ENCODE peak calls at places on chromosomes 11 and 22, in five cellular contexts. E is PC-3, Q is small intestine, M is A549, B is neuronal stem cell. V is an unnamed sample.

GRCh38 chr11:38456371-38456770 is 1858.3 kb upstream of the RAG2 start:
- DNase-seq in B (no peak), Q (no peak), M (no peak), E (peak; percentile 72), V (no peak)

GRCh38 chr11:35545604-35546003 is 20.2 kb upstream of the PAMR1 start:
- DNase-seq in B (no peak), E (no peak), Q (no peak), M (no peak), V (no peak)

GRCh38 chr22:27578937-27579617 is 222.5 kb downstream of the MN1 start:
- DNase-seq in E (no peak), B (no peak), Q (no peak), M (no peak), V (no peak)

GRCh38 chr22:26797910-26798309 is 140.5 kb downstream of the MIAT start:
- DNase-seq in B (no peak), E (no peak), M (peak; percentile 13), Q (no peak), V (no peak)

GRCh38 chr22:31075961-31076360 is 5.2 kb upstream of the SMTN start:
- DNase-seq in B (no peak), E (no peak), M (no peak), Q (no peak), V (no peak)

GRCh38 chr11:77055056-77055680 is 11.6 kb upstream of the CAPN5 start:
- DNase-seq in Q (no peak), B (no peak), E (no peak), M (no peak), V (no peak)

GRCh38 chr11:64963072-64963631 is 8.8 kb downstream of the MAJIN start:
- DNase-seq in Q (no peak), B (no peak), M (no peak), E (no peak), V (no peak)

GRCh38 chr11:8138526-8138925 is 30.3 kb downstream of the RIC3 start:
- DNase-seq in Q (no peak), E (no peak), B (no peak), M (no peak), V (no peak)

GRCh38 chr11:77038825-77039326 is 4.7 kb downstream of the B3GNT6 start:
- DNase-seq in Q (no peak), E (peak; percentile 35), M (no peak), B (no peak), V (no peak)

GRCh38 chr11:76510060-76511047 is 65.5 kb downstream of the EMSY start:
- DNase-seq in Q (no peak), M (no peak), B (no peak), E (no peak), V (no peak)

GRCh38 chr11:44950036-44950624 is 553 bp downstream of the TP53I11 start:
- DNase-seq in M (no peak), E (no peak), B (peak; percentile 62), Q (no peak), V (peak; percentile 57)

GRCh38 chr22:38203090-38203810 is 1.5 kb downstream of the MAFF start:
- DNase-seq in M (no peak), Q (peak; percentile 78), E (peak; percentile 60), B (no peak), V (peak; percentile 76)

GRCh38 chr11:112315057-112315720 is 54.5 kb upstream of the PLET1 start:
- DNase-seq in Q (no peak), E (no peak), B (no peak), M (no peak), V (no peak)

GRCh38 chr11:69442012-69442806 is 39.3 kb upstream of the LINC01488 start:
- DNase-seq in Q (no peak), E (peak; percentile 94), M (no peak), B (no peak), V (peak; percentile 31)

GRCh38 chr22:36238348-36239149 is 778 bp downstream of the APOL2 start:
- DNase-seq in E (no peak), B (no peak), M (no peak), Q (peak; percentile 53), V (peak; percentile 67)

GRCh38 chr22:36236338-36237319 is 2.7 kb downstream of the APOL2 start:
- DNase-seq in E (no peak), B (no peak), Q (peak; percentile 26), M (no peak), V (peak; percentile 44)

GRCh38 chr22:36239150-36239400 is 252 bp downstream of the APOL2 start:
- DNase-seq in Q (no peak), B (no peak), E (no peak), M (peak; percentile 5), V (no peak)

GRCh38 chr22:36239401-36240171 is at the start of gene APOL2:
- DNase-seq in B (peak; percentile 40), Q (peak; percentile 97), M (peak; percentile 82), E (peak; percentile 88), V (peak; percentile 91)

DNA sequence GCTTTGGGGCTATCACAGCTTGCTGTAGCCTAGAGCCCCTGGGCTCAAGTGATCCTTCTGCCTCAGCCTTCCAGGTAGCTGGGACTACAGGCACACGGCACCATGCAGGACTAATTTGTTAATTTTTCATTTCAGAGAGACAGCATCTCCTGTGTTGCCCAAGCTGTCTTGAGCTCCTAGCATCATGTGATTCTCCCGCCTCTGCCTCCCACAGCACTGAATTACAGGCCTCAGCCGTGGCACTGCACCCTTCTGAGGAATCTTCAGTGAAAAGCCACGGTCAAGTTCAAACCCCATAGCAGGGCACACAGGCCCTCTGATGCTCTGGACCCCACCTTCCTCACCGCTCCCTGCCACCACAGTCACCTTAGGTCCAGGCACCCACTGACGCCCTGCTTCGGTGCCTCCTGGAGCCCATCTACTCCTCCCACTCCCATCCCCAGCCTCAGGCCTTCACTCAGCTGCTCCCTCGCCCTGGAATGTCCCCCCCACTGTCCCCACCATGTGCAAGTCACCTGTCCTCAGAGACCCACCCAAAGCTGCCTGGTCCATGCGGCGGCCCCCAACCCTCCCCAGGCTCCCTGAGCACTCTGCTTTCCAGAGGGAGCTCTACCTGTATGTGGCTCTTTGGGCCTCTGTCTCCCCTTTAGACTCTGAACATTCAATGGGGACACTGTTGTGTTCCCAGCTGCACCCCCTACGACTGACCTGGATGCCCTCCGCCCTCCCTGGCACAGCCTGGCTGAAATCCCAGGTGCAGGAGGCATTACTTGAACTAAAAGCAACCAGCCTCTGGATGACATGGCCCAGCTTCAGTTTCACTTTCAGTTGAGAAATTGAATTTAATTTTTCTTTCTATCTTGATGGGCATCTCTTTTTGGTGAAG is 1.6 kb downstream of the APOL2 start:
- DNase-seq in B (no peak), M (no peak), E (peak; percentile 39), Q (peak; percentile 72), V (peak; percentile 78)
- H3K27ac ChIP-seq in B (no peak overlapping the region), M (peak overlapping the region; percentile 73), E (no peak overlapping the region), Q (peak overlapping the region; percentile 91), V (peak overlapping the region; percentile 90)

GRCh38 chr11:96235725-96236124 is 107.3 kb downstream of the MAML2 start:
- DNase-seq in E (no peak), B (no peak), Q (no peak), M (no peak), V (no peak)
- H3K4me3 ChIP-seq in E (no peak overlapping the region), B (no peak overlapping the region), Q (no peak overlapping the region), M (no peak overlapping the region), V (no peak overlapping the region)

DNA sequence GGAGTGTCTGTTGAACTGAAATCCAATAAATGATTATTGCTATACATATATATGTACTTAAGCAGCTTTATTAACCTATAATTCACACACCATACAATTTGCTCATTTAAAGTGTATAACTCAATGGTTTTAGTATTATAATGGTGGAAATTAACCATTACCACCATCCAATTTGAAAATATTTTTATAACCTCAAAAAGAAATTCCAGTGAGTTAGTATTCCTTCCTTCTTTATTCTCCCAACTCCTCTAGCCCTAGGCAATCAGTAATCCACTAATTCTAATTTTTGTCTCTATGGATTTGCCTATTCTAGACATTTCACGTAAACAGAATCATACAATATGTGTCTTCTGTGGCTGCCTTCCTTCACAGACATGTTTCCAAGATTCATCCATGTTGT is 64.8 kb downstream of the MAPK1 start:
- DNase-seq in Q (no peak), B (no peak), M (no peak), E (no peak), V (no peak)
- H3K27ac ChIP-seq in Q (no peak overlapping the region), B (no peak overlapping the region), M (no peak overlapping the region), E (no peak overlapping the region), V (no peak overlapping the region)

GRCh38 chr11:123535401-123535800 is 105.3 kb downstream of the GRAMD1B start:
- DNase-seq in E (peak; percentile 39), M (no peak), B (no peak), Q (no peak), V (no peak)

GRCh38 chr11:123527947-123528346 is 97.9 kb downstream of the GRAMD1B start:
- DNase-seq in B (no peak), Q (no peak), M (no peak), E (no peak), V (no peak)

GRCh38 chr11:123527526-123527925 is 97.5 kb downstream of the GRAMD1B start:
- DNase-seq in E (no peak), Q (no peak), M (no peak), B (no peak), V (no peak)

GRCh38 chr11:123532131-123532530 is 102.1 kb downstream of the GRAMD1B start:
- DNase-seq in B (no peak), Q (no peak), M (no peak), E (peak; percentile 45), V (no peak)

GRCh38 chr11:123531325-123531724 is 101.3 kb downstream of the GRAMD1B start:
- DNase-seq in M (no peak), Q (peak; percentile 9), B (no peak), E (peak; percentile 30), V (no peak)
- H3K4me3 ChIP-seq in M (no peak overlapping the region), Q (no peak overlapping the region), B (no peak overlapping the region), E (no peak overlapping the region), V (no peak overlapping the region)

V was measured in right lobe of liver.